ENCODE peak calls at places on chromosomes 13 and 19, in six cellular contexts. O is LNCaP clone FGC, A is WERI-Rb-1, F is IMR-90, L is left lung, T is SK-N-SH. N is an unnamed sample.
A peak's percentile ranks its signal among the peaks of the same experiment; 100 is the strongest.

GRCh38 chr19:18300930-18301717 is 19.7 kb upstream of the JUND start:
- DNase-seq in F (peak; percentile 62), A (no peak), T (no peak), L (peak; percentile 92), O (no peak), N (no peak)

GRCh38 chr13:82758056-82758455 is 1124.2 kb downstream of the SLITRK1 start:
- DNase-seq in A (peak; percentile 22), T (peak; percentile 37), L (no peak), F (peak; percentile 17), O (no peak), N (peak; percentile 30)

GRCh38 chr19:35644987-35645679 is 3.0 kb upstream of the COX6B1 start:
- DNase-seq in O (no peak), L (peak; percentile 94), T (peak; percentile 75), A (peak; percentile 78), F (peak; percentile 16), N (peak; percentile 86)

GRCh38 chr19:36110487-36111199 is at the start of gene OVOL3:
- DNase-seq in O (no peak), F (no peak), T (no peak), L (no peak), A (peak; percentile 30), N (no peak)

GRCh38 chr13:50319603-50320296 is 304.5 kb downstream of the KCNRG start:
- DNase-seq in F (peak; percentile 29), O (peak; percentile 96), L (no peak), T (no peak), A (no peak), N (peak; percentile 94)

GRCh38 chr19:15869109-15869555 is 28.7 kb downstream of the CYP4F2 start:
- DNase-seq in L (no peak), O (peak; percentile 80), F (no peak), A (peak; percentile 22), T (peak; percentile 66), N (peak; percentile 86)

GRCh38 chr13:46738055-46738454 is 58.9 kb downstream of the ESD start:
- DNase-seq in L (no peak), F (peak; percentile 28), O (no peak), T (no peak), A (no peak), N (no peak)

GRCh38 chr19:51651216-51651846 is 4.7 kb upstream of the SIGLEC14 start:
- DNase-seq in L (no peak), F (no peak), T (no peak), O (no peak), A (no peak), N (no peak)

GRCh38 chr13:82636119-82636518 is 1246.2 kb downstream of the SLITRK1 start:
- DNase-seq in O (no peak), L (no peak), A (no peak), T (no peak), F (peak; percentile 9), N (no peak)

GRCh38 chr13:95926231-95926630 is 127.0 kb downstream of the UGGT2 start:
- DNase-seq in A (no peak), L (no peak), T (peak; percentile 19), O (no peak), F (no peak), N (no peak)

GRCh38 chr13:42740753-42741152 is 40.6 kb upstream of the FAM216B start:
- DNase-seq in L (peak; percentile 66), A (no peak), O (no peak), T (peak; percentile 9), F (no peak), N (peak; percentile 1)

GRCh38 chr13:23673354-23673753 is 103.1 kb downstream of the TNFRSF19 start:
- DNase-seq in O (no peak), T (no peak), F (peak; percentile 99), L (no peak), A (no peak), N (no peak)

GRCh38 chr19:15292847-15293582 is 39.3 kb downstream of the BRD4 start:
- DNase-seq in F (no peak), A (no peak), L (no peak), T (no peak), O (peak; percentile 43), N (peak; percentile 76)

GRCh38 chr19:19444694-19445155 is 39.2 kb downstream of the GATAD2A start:
- DNase-seq in F (peak; percentile 36), L (no peak), T (no peak), A (no peak), O (no peak), N (no peak)

GRCh38 chr19:42850981-42851717 is 28.4 kb downstream of the PSG1 start:
- DNase-seq in A (no peak), L (no peak), T (no peak), F (peak; percentile 98), O (no peak), N (no peak)

GRCh38 chr13:76865996-76866503 is 20.2 kb downstream of the KCTD12 start:
- DNase-seq in O (no peak), F (no peak), A (no peak), L (no peak), T (no peak), N (no peak)

GRCh38 chr13:86601351-86601750 is 802.1 kb upstream of the SLITRK6 start:
- DNase-seq in L (no peak), F (peak; percentile 20), T (no peak), O (no peak), A (no peak), N (no peak)

GRCh38 chr13:42703740-42704139 is 77.6 kb upstream of the FAM216B start:
- DNase-seq in T (no peak), F (no peak), A (no peak), O (peak; percentile 19), L (no peak), N (no peak)

GRCh38 chr19:1874554-1875185 is 10.6 kb downstream of the ABHD17A start:
- DNase-seq in T (no peak), O (no peak), L (no peak), F (no peak), A (no peak), N (no peak)

GRCh38 chr13:111202149-111202548 is 87.0 kb downstream of the ARHGEF7 start:
- DNase-seq in F (no peak), A (no peak), O (no peak), L (no peak), T (no peak), N (no peak)

GRCh38 chr13:101698400-101698799 is 245.9 kb downstream of the ITGBL1 start:
- DNase-seq in A (no peak), L (no peak), O (no peak), T (peak; percentile 23), F (peak; percentile 7), N (no peak)

GRCh38 chr19:33388231-33388816 is 14.8 kb downstream of the CEBPG start:
- DNase-seq in O (no peak), F (no peak), A (no peak), T (peak; percentile 34), L (peak; percentile 60), N (no peak)

GRCh38 chr19:30357580-30357954 is 14.6 kb upstream of the ZNF536 start:
- DNase-seq in T (no peak), L (no peak), A (no peak), O (no peak), F (no peak), N (no peak)
- H3K4me3 ChIP-seq in T (no peak overlapping the region), L (no peak overlapping the region), A (no peak overlapping the region), O (no peak overlapping the region), F (no peak overlapping the region), N (no peak overlapping the region)

GRCh38 chr19:47895165-47895782 is 9.2 kb upstream of the SULT2A1 start:
- DNase-seq in T (no peak), L (no peak), F (no peak), O (no peak), A (no peak), N (no peak)

GRCh38 chr19:47891622-47891922 is 5.5 kb upstream of the SULT2A1 start:
- DNase-seq in T (peak; percentile 31), O (no peak), A (no peak), L (no peak), F (no peak), N (no peak)

GRCh38 chr19:47890865-47891621 is 4.9 kb upstream of the SULT2A1 start:
- DNase-seq in O (no peak), A (no peak), T (no peak), L (no peak), F (no peak), N (no peak)

GRCh38 chr19:47896019-47896418 is 9.9 kb upstream of the SULT2A1 start:
- DNase-seq in O (no peak), A (no peak), T (no peak), F (no peak), L (no peak), N (no peak)

GRCh38 chr19:47891923-47892666 is 6.0 kb upstream of the SULT2A1 start:
- DNase-seq in A (no peak), O (no peak), T (no peak), L (no peak), F (no peak), N (no peak)
- H3K4me3 ChIP-seq in A (no peak overlapping the region), O (no peak overlapping the region), T (no peak overlapping the region), L (no peak overlapping the region), F (no peak overlapping the region), N (no peak overlapping the region)

GRCh38 chr13:112809332-112810310 is 119.8 kb downstream of the ATP11A start:
- DNase-seq in O (no peak), A (no peak), L (no peak), T (no peak), F (no peak), N (no peak)

GRCh38 chr13:112810608-112811007 is 120.8 kb downstream of the ATP11A start:
- DNase-seq in L (no peak), A (no peak), O (no peak), F (no peak), T (no peak), N (no peak)

GRCh38 chr13:112814905-112815585 is 125.2 kb downstream of the ATP11A start:
- DNase-seq in A (no peak), F (peak; percentile 44), O (no peak), L (no peak), T (no peak), N (no peak)

GRCh38 chr13:112813552-112813951 is 123.7 kb downstream of the ATP11A start:
- DNase-seq in T (no peak), L (no peak), F (no peak), A (no peak), O (no peak), N (no peak)

GRCh38 chr13:112812306-112813034 is 122.6 kb downstream of the ATP11A start:
- DNase-seq in F (no peak), L (no peak), T (no peak), O (no peak), A (no peak), N (no peak)
- H3K4me3 ChIP-seq in F (no peak overlapping the region), L (no peak overlapping the region), T (no peak overlapping the region), O (no peak overlapping the region), A (no peak overlapping the region), N (no peak overlapping the region)

DNA sequence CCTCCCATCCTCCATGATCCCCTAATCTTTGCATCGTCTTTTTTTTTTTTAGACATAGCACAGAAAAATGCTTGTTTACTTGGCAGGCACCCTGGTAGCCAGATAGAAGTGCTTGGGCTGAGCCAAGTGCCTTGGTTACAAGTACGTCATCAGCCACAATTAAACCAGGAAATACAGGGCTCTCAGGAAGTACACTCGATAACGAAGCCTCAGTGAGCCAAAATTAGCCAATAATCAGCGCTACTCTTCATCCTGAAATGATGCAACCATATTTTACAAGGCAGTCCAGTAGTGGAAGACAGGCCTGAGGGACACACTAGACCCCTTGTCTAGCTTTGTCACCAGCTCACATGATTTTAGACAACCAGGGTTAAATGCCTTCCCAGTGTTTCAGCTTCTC is 194.0 kb upstream of the NBEA start:
- DNase-seq in O (peak; percentile 11), A (no peak), L (no peak), T (no peak), F (no peak), N (no peak)
- H3K4me3 ChIP-seq in O (no peak overlapping the region), A (no peak overlapping the region), L (no peak overlapping the region), T (no peak overlapping the region), F (no peak overlapping the region), N (no peak overlapping the region)

GRCh38 chr19:4084547-4084877 is 17.8 kb upstream of the ZBTB7A start:
- DNase-seq in A (no peak), T (no peak), O (no peak), L (no peak), F (no peak), N (no peak)
- H3K4me3 ChIP-seq in A (no peak overlapping the region), T (no peak overlapping the region), O (no peak overlapping the region), L (no peak overlapping the region), F (no peak overlapping the region), N (no peak overlapping the region)

N was measured in Jurkat, Clone E6-1.